ENCODE peak calls at places on chromosomes 3 and 15, in nine cellular contexts. P is heart left ventricle, J is spleen, D is lung, L is heart right ventricle, Z is H9, G is endodermal cell, N is ovary, V is mammary epithelial cell. W is an unnamed sample. For H3K4me1, the result is how much of the 10 kb centered on the place peaks cover.

GRCh38 chr3:107934808-107935207 is 156.0 kb downstream of the CD47 start:
- DNase-seq in N (no peak), D (no peak), Z (no peak), L (no peak), V (no peak), G (no peak), P (no peak), J (no peak), W (no peak)

GRCh38 chr3:127978636-127979035 is 63.6 kb downstream of the KBTBD12 start:
- DNase-seq in V (no peak), P (no peak), D (no peak), G (no peak), N (no peak), L (no peak), Z (no peak), J (no peak), W (no peak)

GRCh38 chr15:46344115-46344749 is 709.4 kb downstream of the SQOR start:
- DNase-seq in L (no peak), Z (no peak), D (no peak), J (no peak), V (no peak), G (no peak), N (no peak), P (no peak), W (no peak)

GRCh38 chr3:13480340-13481318 is 523 bp downstream of the HDAC11 start:
- DNase-seq in D (no peak), L (no peak), J (peak), G (peak), N (peak), P (no peak), Z (peak), V (peak), W (peak)

GRCh38 chr3:134229038-134229437 is 21.6 kb downstream of the RYK start:
- DNase-seq in N (no peak), J (no peak), V (no peak), G (no peak), Z (no peak), P (no peak), L (no peak), D (no peak), W (no peak)

GRCh38 chr15:96264801-96265515 is 65.5 kb upstream of the NR2F2 start:
- DNase-seq in V (peak), N (no peak), Z (no peak), L (no peak), J (no peak), G (no peak), P (no peak), D (no peak), W (no peak)

GRCh38 chr3:60720696-60721228 is 530.5 kb downstream of the FHIT start:
- DNase-seq in G (no peak), L (no peak), D (no peak), J (no peak), N (no peak), P (no peak), V (no peak), Z (no peak), W (no peak)

GRCh38 chr3:177764377-177764912 is 567.2 kb upstream of the TBL1XR1 start:
- DNase-seq in L (no peak), P (no peak), N (no peak), G (no peak), D (no peak), V (no peak), Z (no peak), J (no peak), W (no peak)

GRCh38 chr3:188059346-188059745 is 94.6 kb upstream of the LPP start:
- DNase-seq in G (no peak), V (no peak), P (no peak), J (no peak), N (no peak), Z (no peak), D (no peak), L (no peak), W (no peak)

GRCh38 chr3:25885544-25885943 is 95.7 kb downstream of the OXSM start:
- DNase-seq in L (no peak), V (peak), D (no peak), P (no peak), J (no peak), G (no peak), N (no peak), Z (no peak), W (no peak)

GRCh38 chr15:61537337-61537736 is 308.2 kb upstream of the RORA start:
- DNase-seq in D (no peak), Z (no peak), P (no peak), J (no peak), L (no peak), G (no peak), N (no peak), V (no peak), W (no peak)

GRCh38 chr3:32428092-32429068 is 36.7 kb downstream of the CMTM7 start:
- DNase-seq in Z (no peak), N (no peak), V (no peak), P (no peak), J (no peak), G (no peak), D (no peak), L (no peak), W (no peak)

GRCh38 chr3:4821975-4822374 is 157.3 kb upstream of the BHLHE40 start:
- DNase-seq in V (no peak), J (peak), G (no peak), N (no peak), Z (no peak), L (no peak), D (no peak), P (no peak), W (peak)

GRCh38 chr3:33081812-33082211 is 15.1 kb downstream of the GLB1 start:
- DNase-seq in L (no peak), Z (no peak), N (no peak), P (no peak), J (no peak), V (no peak), D (no peak), G (no peak), W (no peak)

GRCh38 chr15:96273317-96274086 is 57.0 kb upstream of the NR2F2 start:
- DNase-seq in J (no peak), V (peak), G (no peak), N (no peak), Z (no peak), D (no peak), L (no peak), P (no peak), W (no peak)

GRCh38 chr3:168162172-168162571 is 66.4 kb upstream of the GOLIM4 start:
- DNase-seq in P (no peak), J (no peak), G (no peak), N (no peak), V (peak), D (no peak), L (no peak), Z (no peak), W (no peak)

GRCh38 chr15:28967071-28967470 is 81.3 kb downstream of the APBA2 start:
- DNase-seq in P (no peak), J (no peak), N (no peak), G (no peak), Z (no peak), D (no peak), V (no peak), L (no peak), W (no peak)

GRCh38 chr3:46293991-46294833 is 52.0 kb downstream of the CCR3 start:
- DNase-seq in Z (no peak), J (no peak), V (no peak), L (no peak), G (no peak), D (no peak), N (no peak), P (no peak), W (no peak)

GRCh38 chr15:52804526-52805081 is 14.5 kb upstream of the ONECUT1 start:
- DNase-seq in N (no peak), J (no peak), G (peak), V (no peak), Z (peak), P (no peak), D (no peak), L (no peak), W (no peak)

GRCh38 chr15:37081985-37082384 is 18.4 kb downstream of the MEIS2 start:
- DNase-seq in D (no peak), G (no peak), N (no peak), Z (no peak), L (no peak), V (no peak), P (no peak), J (no peak), W (no peak)

GRCh38 chr3:112132975-112133448 is at the start of gene GCSAM:
- DNase-seq in J (peak), Z (no peak), V (peak), P (peak), G (no peak), N (no peak), L (peak), D (peak), W (peak)

GRCh38 chr3:173556546-173556945 is 159.0 kb downstream of the NLGN1 start:
- DNase-seq in V (no peak), N (no peak), J (no peak), G (no peak), L (no peak), P (no peak), Z (no peak), D (no peak), W (no peak)

GRCh38 chr15:76312540-76313174 is 1.4 kb upstream of the ETFA start:
- DNase-seq in J (no peak), D (no peak), P (no peak), L (no peak), G (no peak), Z (no peak), V (peak), N (no peak), W (no peak)

GRCh38 chr3:38038447-38038911 is 529 bp upstream of the DLEC1 start:
- DNase-seq in J (no peak), N (no peak), P (no peak), G (no peak), L (no peak), D (no peak), Z (no peak), V (no peak), W (no peak)

GRCh38 chr3:69767571-69767970 is 28.3 kb downstream of the MITF start:
- DNase-seq in G (no peak), L (peak), J (no peak), Z (no peak), D (no peak), N (peak), V (no peak), P (peak), W (peak)

GRCh38 chr15:52037889-52038505 is 19.0 kb downstream of the MAPK6 start:
- DNase-seq in P (no peak), N (no peak), Z (no peak), L (no peak), V (no peak), G (no peak), D (no peak), J (no peak), W (no peak)

GRCh38 chr3:42755681-42756578 is 17.1 kb downstream of the CCDC13 start:
- DNase-seq in V (peak), P (no peak), G (peak), N (no peak), D (no peak), J (no peak), Z (peak), L (no peak), W (no peak)

GRCh38 chr15:43211336-43211735 is 9.5 kb downstream of the EPB42 start:
- DNase-seq in L (no peak), V (no peak), P (no peak), G (no peak), Z (no peak), J (no peak), N (no peak), D (no peak), W (no peak)

GRCh38 chr3:188153498-188153948 is 434 bp upstream of the LPP start:
- DNase-seq in Z (peak), L (peak), J (no peak), G (peak), V (peak), N (peak), D (peak), P (peak), W (peak)

GRCh38 chr3:123800352-123800682 is 83.8 kb downstream of the MYLK start:
- DNase-seq in Z (no peak), N (no peak), P (no peak), D (no peak), G (no peak), L (no peak), J (no peak), V (no peak), W (no peak)
- TF ChIP-seq CTCF in Z (no peak), N (no peak), P (no peak), D (no peak), G (no peak), L (no peak), J (no peak), V (no peak), W (no peak)

DNA sequence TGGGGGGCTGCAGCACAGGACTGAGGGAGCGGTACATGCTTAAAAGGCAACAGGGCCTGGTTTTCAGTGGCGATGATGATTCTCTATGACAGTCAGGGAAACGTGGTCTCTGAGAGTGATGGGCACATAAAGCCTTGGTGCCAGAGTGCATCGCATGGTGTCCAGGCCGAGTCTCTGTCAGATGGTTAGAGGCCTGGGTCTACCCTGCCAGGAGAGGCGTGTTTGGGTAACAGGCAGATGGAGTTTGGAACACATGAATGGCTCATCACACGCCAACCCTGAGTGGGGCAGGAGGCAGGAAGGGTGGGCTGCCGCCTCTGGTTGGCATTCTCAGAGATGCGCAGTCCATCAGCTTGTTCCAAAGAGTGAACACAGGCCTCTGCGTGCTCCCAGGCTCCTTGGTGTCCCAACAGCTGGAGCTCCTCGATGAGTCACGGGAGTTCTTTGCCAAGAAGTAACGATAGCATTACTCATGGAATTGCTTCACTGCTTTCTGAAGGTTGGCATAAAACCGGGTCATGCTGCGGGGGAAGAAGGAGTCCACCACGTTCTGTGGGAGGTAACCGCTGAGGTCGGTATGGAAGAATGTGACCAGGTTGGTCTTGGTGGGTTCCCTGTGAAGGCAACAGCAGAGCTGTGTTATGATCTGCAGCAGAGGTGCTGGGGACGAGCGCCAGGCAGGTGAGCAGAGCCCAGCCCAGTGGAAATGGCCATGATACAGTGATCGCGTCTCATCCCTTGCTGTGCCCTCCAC is 11.0 kb downstream of the STARD5 start:
- DNase-seq in N (peak), D (peak), V (peak), Z (no peak), G (no peak), P (peak), L (peak), J (peak), W (peak)
- H3K4me1 ChIP-seq in N (under half), D (under half), V (under half), Z (under half), G (under half), P (under half), L (under half), J (under half), W (under half)

GRCh38 chr3:106251160-106251892 is 382.5 kb upstream of the CBLB start:
- DNase-seq in P (no peak), N (no peak), J (no peak), Z (no peak), V (peak), D (no peak), L (no peak), G (no peak), W (no peak)
- TF ChIP-seq CTCF in P (no peak), N (no peak), J (no peak), Z (peak), V (no peak), D (no peak), L (no peak), G (peak), W (no peak)

GRCh38 chr3:187039723-187040414 is 99.4 kb downstream of the RPL39L start:
- DNase-seq in P (no peak), Z (no peak), G (no peak), N (no peak), V (no peak), L (no peak), J (no peak), D (no peak), W (no peak)

GRCh38 chr3:187031934-187032333 is 101.6 kb downstream of the ST6GAL1 start:
- DNase-seq in Z (no peak), N (no peak), L (no peak), V (no peak), P (no peak), D (no peak), J (no peak), G (no peak), W (no peak)

GRCh38 chr3:187040637-187041361 is 98.5 kb downstream of the RPL39L start:
- DNase-seq in N (no peak), G (no peak), P (no peak), D (no peak), V (peak), J (no peak), L (no peak), Z (no peak), W (no peak)

GRCh38 chr3:187039100-187039722 is 100.1 kb downstream of the RPL39L start:
- DNase-seq in P (no peak), V (no peak), N (no peak), L (no peak), J (no peak), D (no peak), Z (no peak), G (no peak), W (no peak)

GRCh38 chr3:187036394-187036793 is 102.9 kb downstream of the RPL39L start:
- DNase-seq in D (no peak), V (no peak), Z (no peak), N (no peak), P (no peak), J (no peak), G (no peak), L (no peak), W (no peak)
- H3K4me1 ChIP-seq in D (under half), V (under half), Z (under half), N (under half), P (under half), J (under half), G (under half), L (under half), W (under half)

GRCh38 chr3:10288575-10288960 is 4.2 kb downstream of the GHRL start:
- DNase-seq in N (no peak), P (no peak), Z (no peak), D (no peak), V (no peak), L (no peak), J (no peak), G (no peak), W (no peak)

GRCh38 chr3:10287936-10288574 is 4.7 kb downstream of the GHRL start:
- DNase-seq in P (no peak), D (no peak), Z (no peak), N (no peak), L (no peak), G (no peak), J (no peak), V (no peak), W (no peak)

GRCh38 chr3:10285742-10286524 is 6.8 kb downstream of the GHRL start:
- DNase-seq in V (no peak), J (no peak), Z (no peak), G (no peak), N (no peak), P (no peak), L (no peak), D (no peak), W (no peak)

GRCh38 chr3:10285307-10285706 is 7.4 kb downstream of the GHRL start:
- DNase-seq in V (no peak), N (no peak), Z (no peak), P (no peak), J (no peak), G (no peak), D (no peak), L (no peak), W (no peak)

DNA sequence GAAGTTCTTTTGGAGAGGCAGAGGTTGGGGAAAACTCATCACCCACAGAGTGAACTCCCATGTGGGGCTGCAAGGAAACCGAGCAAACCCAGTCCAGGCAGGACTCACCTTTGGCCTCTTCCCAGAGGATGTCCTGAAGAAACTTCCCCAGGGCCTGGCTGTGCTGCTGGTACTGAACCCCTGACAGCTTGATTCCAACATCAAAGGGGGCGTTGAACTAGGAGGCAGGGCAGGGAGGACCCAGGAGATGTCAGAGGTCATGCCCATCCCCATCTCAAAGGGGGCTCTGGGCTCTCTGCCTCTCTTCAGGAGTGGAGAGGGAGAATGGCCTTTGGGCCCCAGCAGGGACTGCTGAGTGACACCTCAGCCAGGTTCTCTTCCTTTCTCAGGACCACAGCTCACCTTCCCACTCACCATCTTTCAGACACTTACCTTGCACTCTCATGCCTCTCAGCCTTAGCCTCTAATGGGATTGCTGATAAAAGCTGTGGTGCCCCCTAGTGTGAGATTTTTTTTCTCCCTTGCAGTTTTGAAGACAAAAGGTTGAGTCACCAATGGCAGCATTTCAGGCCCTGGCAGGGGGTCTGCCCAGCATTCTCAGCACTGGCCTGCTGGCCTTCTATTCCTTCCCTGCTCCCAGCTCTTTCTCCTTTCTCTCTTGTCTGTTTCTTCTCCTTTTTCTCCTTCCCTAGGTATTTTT is 6.0 kb downstream of the GHRL start:
- DNase-seq in D (peak), G (peak), N (no peak), P (no peak), J (no peak), L (no peak), V (peak), Z (peak), W (no peak)
- TF ChIP-seq CTCF in D (no peak), G (no peak), N (no peak), P (no peak), J (peak), L (no peak), V (no peak), Z (peak), W (no peak)

GRCh38 chr15:74789171-74789627 is 7.3 kb downstream of the CSK start:
- DNase-seq in D (no peak), L (no peak), Z (no peak), P (no peak), G (no peak), V (no peak), N (no peak), J (peak), W (peak)
- H3K4me1 ChIP-seq in D (half or more), L (half or more), Z (under half), P (half or more), G (under half), V (under half), N (under half), J (half or more), W (half or more)

GRCh38 chr3:171195686-171196085 is 169.2 kb upstream of the SLC2A2 start:
- DNase-seq in N (no peak), L (no peak), D (no peak), J (no peak), G (no peak), Z (no peak), V (peak), P (no peak), W (no peak)
- TF ChIP-seq CTCF in N (no peak), L (no peak), D (no peak), J (no peak), G (peak), Z (peak), V (peak), P (no peak), W (no peak)

GRCh38 chr3:78830466-78830865 is 937.3 kb downstream of the ROBO1 start:
- DNase-seq in L (no peak), J (no peak), D (no peak), N (no peak), G (no peak), P (no peak), V (no peak), Z (no peak), W (no peak)
- H3K4me1 ChIP-seq in L (under half), J (under half), D (under half), N (under half), G (under half), P (under half), V (under half), Z (under half), W (under half)